ENCODE peak calls at places on chromosomes 6 and 20, in four cellular contexts. One of them, this sample, is unnamed.

GRCh38 chr6:16132909-16133308 is 4.0 kb downstream of the MYLIP start:
- DNase-seq in NCI-H1417: no peak
- DNase-seq in iPS DF 6.9: no peak
- DNase-seq in neural crest cell: no peak
- DNase-seq in this sample: no peak

GRCh38 chr6:32664827-32665362 is 1.6 kb downstream of the HLA-DQB1 start:
- DNase-seq in NCI-H1417: peak
- DNase-seq in iPS DF 6.9: no peak
- DNase-seq in neural crest cell: peak
- DNase-seq in this sample: no peak

GRCh38 chr6:137699036-137699683 is 167.9 kb upstream of the TNFAIP3 start:
- DNase-seq in NCI-H1417: no peak
- DNase-seq in iPS DF 6.9: no peak
- DNase-seq in neural crest cell: no peak
- DNase-seq in this sample: no peak

GRCh38 chr20:57153238-57153905 is 113.1 kb downstream of the BMP7 start:
- DNase-seq in NCI-H1417: no peak
- DNase-seq in iPS DF 6.9: no peak
- DNase-seq in neural crest cell: no peak
- DNase-seq in this sample: no peak

GRCh38 chr20:25360631-25361286 is 29.9 kb downstream of the ABHD12 start:
- DNase-seq in NCI-H1417: no peak
- DNase-seq in iPS DF 6.9: no peak
- DNase-seq in neural crest cell: no peak
- DNase-seq in this sample: no peak

GRCh38 chr20:12394786-12395185 is 477.1 kb downstream of the BTBD3 start:
- DNase-seq in NCI-H1417: no peak
- DNase-seq in iPS DF 6.9: peak
- DNase-seq in neural crest cell: no peak
- DNase-seq in this sample: no peak

GRCh38 chr6:21402368-21402767 is 191.2 kb upstream of the SOX4 start:
- DNase-seq in NCI-H1417: no peak
- DNase-seq in iPS DF 6.9: no peak
- DNase-seq in neural crest cell: no peak
- DNase-seq in this sample: no peak

GRCh38 chr6:48567016-48567415 is 456.0 kb upstream of the PTCHD4 start:
- DNase-seq in NCI-H1417: no peak
- DNase-seq in iPS DF 6.9: no peak
- DNase-seq in neural crest cell: no peak
- DNase-seq in this sample: no peak

GRCh38 chr6:119157495-119157827 is 79.0 kb upstream of the FAM184A start:
- DNase-seq in NCI-H1417: no peak
- DNase-seq in iPS DF 6.9: no peak
- DNase-seq in neural crest cell: no peak
- DNase-seq in this sample: no peak

GRCh38 chr6:38846844-38847243 is 131.7 kb downstream of the DNAH8 start:
- DNase-seq in NCI-H1417: no peak
- DNase-seq in iPS DF 6.9: no peak
- DNase-seq in neural crest cell: no peak
- DNase-seq in this sample: no peak

GRCh38 chr20:25254571-25254970 is 6.7 kb downstream of the PYGB start:
- DNase-seq in NCI-H1417: no peak
- DNase-seq in iPS DF 6.9: no peak
- DNase-seq in neural crest cell: no peak
- DNase-seq in this sample: no peak

GRCh38 chr6:57024321-57024720 is 22.2 kb upstream of the KIAA1586 start:
- DNase-seq in NCI-H1417: no peak
- DNase-seq in iPS DF 6.9: peak
- DNase-seq in neural crest cell: no peak
- DNase-seq in this sample: peak

GRCh38 chr20:51206032-51206662 is 183.2 kb upstream of the KCNG1 start:
- DNase-seq in NCI-H1417: no peak
- DNase-seq in iPS DF 6.9: no peak
- DNase-seq in neural crest cell: no peak
- DNase-seq in this sample: no peak

GRCh38 chr6:11209941-11210340 is 22.5 kb downstream of the NEDD9 start:
- DNase-seq in NCI-H1417: no peak
- DNase-seq in iPS DF 6.9: no peak
- DNase-seq in neural crest cell: no peak
- DNase-seq in this sample: no peak

GRCh38 chr6:144639654-144640053 is 354.5 kb downstream of the UTRN start:
- DNase-seq in NCI-H1417: no peak
- DNase-seq in iPS DF 6.9: no peak
- DNase-seq in neural crest cell: no peak
- DNase-seq in this sample: no peak

GRCh38 chr6:137451926-137452325 is 42.3 kb downstream of the OLIG3 start:
- DNase-seq in NCI-H1417: no peak
- DNase-seq in iPS DF 6.9: no peak
- DNase-seq in neural crest cell: no peak
- DNase-seq in this sample: no peak

GRCh38 chr6:55014321-55015088 is 159.8 kb upstream of the HCRTR2 start:
- DNase-seq in NCI-H1417: no peak
- DNase-seq in iPS DF 6.9: no peak
- DNase-seq in neural crest cell: no peak
- DNase-seq in this sample: no peak

GRCh38 chr6:116217069-116217468 is 36.8 kb downstream of the TSPYL4 start:
- DNase-seq in NCI-H1417: no peak
- DNase-seq in iPS DF 6.9: no peak
- DNase-seq in neural crest cell: no peak
- DNase-seq in this sample: no peak

GRCh38 chr6:77249560-77249959 is 213.7 kb downstream of the HTR1B start:
- DNase-seq in NCI-H1417: no peak
- DNase-seq in iPS DF 6.9: no peak
- DNase-seq in neural crest cell: no peak
- DNase-seq in this sample: no peak

GRCh38 chr6:30544666-30545272 is 11.5 kb downstream of the GNL1 start:
- DNase-seq in NCI-H1417: peak
- DNase-seq in iPS DF 6.9: no peak
- DNase-seq in neural crest cell: no peak
- DNase-seq in this sample: no peak

GRCh38 chr20:5947276-5947675 is 3.1 kb downstream of the TRMT6 start:
- DNase-seq in NCI-H1417: no peak
- DNase-seq in iPS DF 6.9: no peak
- DNase-seq in neural crest cell: no peak
- DNase-seq in this sample: no peak

GRCh38 chr6:31945507-31946369 is at the start of gene CFB:
- DNase-seq in NCI-H1417: no peak
- DNase-seq in iPS DF 6.9: no peak
- DNase-seq in neural crest cell: no peak
- DNase-seq in this sample: no peak

GRCh38 chr20:44182135-44182765 is 4.7 kb downstream of the JPH2 start:
- DNase-seq in NCI-H1417: no peak
- DNase-seq in iPS DF 6.9: no peak
- DNase-seq in neural crest cell: no peak
- DNase-seq in this sample: no peak

GRCh38 chr20:43909720-43910119 is 4.9 kb upstream of the TOX2 start:
- DNase-seq in NCI-H1417: peak
- DNase-seq in iPS DF 6.9: no peak
- DNase-seq in neural crest cell: no peak
- DNase-seq in this sample: no peak

GRCh38 chr6:164208371-164208770 is 793.9 kb downstream of the QKI start:
- DNase-seq in NCI-H1417: no peak
- DNase-seq in iPS DF 6.9: no peak
- DNase-seq in neural crest cell: no peak
- DNase-seq in this sample: no peak

GRCh38 chr6:40881501-40881900 is 157.5 kb downstream of the UNC5CL start:
- DNase-seq in NCI-H1417: no peak
- DNase-seq in iPS DF 6.9: no peak
- DNase-seq in neural crest cell: no peak
- DNase-seq in this sample: no peak

GRCh38 chr6:2498224-2498623 is 252.5 kb downstream of the MYLK4 start:
- DNase-seq in NCI-H1417: peak
- DNase-seq in iPS DF 6.9: no peak
- DNase-seq in neural crest cell: no peak
- DNase-seq in this sample: no peak

GRCh38 chr6:46421239-46421638 is 70.0 kb downstream of the RCAN2 start:
- DNase-seq in NCI-H1417: no peak
- DNase-seq in iPS DF 6.9: no peak
- DNase-seq in neural crest cell: no peak
- DNase-seq in this sample: no peak

GRCh38 chr20:42018979-42019378 is 400.8 kb upstream of the CHD6 start:
- DNase-seq in NCI-H1417: no peak
- DNase-seq in iPS DF 6.9: no peak
- DNase-seq in neural crest cell: no peak
- DNase-seq in this sample: no peak

GRCh38 chr6:90490030-90490429 is 96.8 kb downstream of the MAP3K7 start:
- DNase-seq in NCI-H1417: no peak
- DNase-seq in iPS DF 6.9: no peak
- DNase-seq in neural crest cell: no peak
- DNase-seq in this sample: no peak

GRCh38 chr6:112665815-112666214 is 318.7 kb downstream of the RFPL4B start:
- DNase-seq in NCI-H1417: no peak
- DNase-seq in iPS DF 6.9: no peak
- DNase-seq in neural crest cell: no peak
- DNase-seq in this sample: no peak

GRCh38 chr20:19770375-19770774 is 12.3 kb downstream of the RIN2 start:
- DNase-seq in NCI-H1417: no peak
- DNase-seq in iPS DF 6.9: no peak
- DNase-seq in neural crest cell: no peak
- DNase-seq in this sample: no peak

GRCh38 chr6:1771324-1771723 is 161.6 kb downstream of the FOXC1 start:
- DNase-seq in NCI-H1417: peak
- DNase-seq in iPS DF 6.9: no peak
- DNase-seq in neural crest cell: no peak
- DNase-seq in this sample: no peak

GRCh38 chr20:36206641-36207040 is 29.6 kb upstream of the AAR2 start:
- DNase-seq in NCI-H1417: no peak
- DNase-seq in iPS DF 6.9: no peak
- DNase-seq in neural crest cell: no peak
- DNase-seq in this sample: no peak

GRCh38 chr6:166078294-166078693 is 89.4 kb downstream of the TBXT start:
- DNase-seq in NCI-H1417: no peak
- DNase-seq in iPS DF 6.9: no peak
- DNase-seq in neural crest cell: no peak
- DNase-seq in this sample: no peak

GRCh38 chr6:107082045-107082444 is 33.3 kb downstream of the BEND3 start:
- DNase-seq in NCI-H1417: no peak
- DNase-seq in iPS DF 6.9: no peak
- DNase-seq in neural crest cell: no peak
- DNase-seq in this sample: no peak

GRCh38 chr20:62500237-62500864 is 24.6 kb upstream of the GATA5 start:
- DNase-seq in NCI-H1417: peak
- DNase-seq in iPS DF 6.9: no peak
- DNase-seq in neural crest cell: peak
- DNase-seq in this sample: no peak

GRCh38 chr20:56554869-56555268 is 21.8 kb downstream of the FAM209B start:
- DNase-seq in NCI-H1417: peak
- DNase-seq in iPS DF 6.9: peak
- DNase-seq in neural crest cell: no peak
- DNase-seq in this sample: peak

GRCh38 chr6:83126807-83127206 is 59.3 kb downstream of the DOP1A start:
- DNase-seq in NCI-H1417: no peak
- DNase-seq in iPS DF 6.9: no peak
- DNase-seq in neural crest cell: no peak
- DNase-seq in this sample: no peak

GRCh38 chr6:48766349-48766748 is 655.4 kb upstream of the PTCHD4 start:
- DNase-seq in NCI-H1417: no peak
- DNase-seq in iPS DF 6.9: no peak
- DNase-seq in neural crest cell: no peak
- DNase-seq in this sample: no peak